ENCODE peak calls at places on chromosomes 11 and 22, in six cellular contexts. V is iPS-NIHi11, O is Kasumi-1, K is HT1080, Q is HTR-8/SVneo, P is A549. H is an unnamed sample.

GRCh38 chr11:41018224-41018623 is 441.2 kb downstream of the LRRC4C start:
- DNase-seq in V (peak), O (no peak), K (no peak), Q (no peak), P (no peak), H (no peak)

GRCh38 chr11:76408171-76408965 is 27.2 kb downstream of the GVQW3 start:
- DNase-seq in V (no peak), O (no peak), K (peak), Q (no peak), P (no peak), H (no peak)

GRCh38 chr11:123356539-123356938 is 73.5 kb upstream of the GRAMD1B start:
- DNase-seq in V (no peak), O (no peak), K (no peak), Q (no peak), P (no peak), H (no peak)

GRCh38 chr22:49934891-49935557 is 16.6 kb downstream of the CRELD2 start:
- DNase-seq in V (peak), O (peak), K (no peak), Q (peak), P (no peak), H (peak)

GRCh38 chr22:34639911-34640310 is 426.0 kb upstream of the ISX start:
- DNase-seq in V (no peak), O (no peak), K (no peak), Q (no peak), P (no peak), H (no peak)

GRCh38 chr22:31099841-31100761 is 7.3 kb downstream of the SELENOM start:
- DNase-seq in V (no peak), O (no peak), K (no peak), Q (no peak), P (no peak), H (no peak)

GRCh38 chr11:112129656-112130055 is 34.2 kb downstream of the IL18 start:
- DNase-seq in V (no peak), O (peak), K (no peak), Q (no peak), P (no peak), H (no peak)

GRCh38 chr11:23778971-23779370 is 717.9 kb upstream of the LUZP2 start:
- DNase-seq in V (no peak), O (no peak), K (no peak), Q (no peak), P (no peak), H (no peak)

GRCh38 chr11:71458146-71459070 is 5.4 kb downstream of the NADSYN1 start:
- DNase-seq in V (no peak), O (no peak), K (no peak), Q (no peak), P (no peak), H (no peak)

GRCh38 chr11:127247261-127247660 is 246.7 kb upstream of the KIRREL3 start:
- DNase-seq in V (no peak), O (no peak), K (peak), Q (no peak), P (no peak), H (no peak)

GRCh38 chr11:14133381-14133780 is 170.9 kb downstream of the SPON1 start:
- DNase-seq in V (no peak), O (no peak), K (no peak), Q (no peak), P (no peak), H (no peak)

GRCh38 chr22:41555325-41555724 is 5.5 kb upstream of the CSDC2 start:
- DNase-seq in V (no peak), O (no peak), K (no peak), Q (no peak), P (no peak), H (no peak)

GRCh38 chr11:115488945-115489344 is 15.3 kb downstream of the CADM1 start:
- DNase-seq in V (no peak), O (no peak), K (peak), Q (no peak), P (peak), H (no peak)

GRCh38 chr22:49040111-49040510 is 787.6 kb downstream of the BRD1 start:
- DNase-seq in V (no peak), O (no peak), K (no peak), Q (no peak), P (no peak), H (no peak)

GRCh38 chr11:82969811-82970210 is 68.3 kb downstream of the DDIAS start:
- DNase-seq in V (no peak), O (no peak), K (no peak), Q (no peak), P (no peak), H (no peak)

GRCh38 chr11:128458316-128458715 is 129.0 kb downstream of the ETS1 start:
- DNase-seq in V (no peak), O (no peak), K (peak), Q (peak), P (peak), H (peak)